ENCODE peak calls at places on chromosomes 6 and 20, in nine cellular contexts. S is H54; Y is naive thymus-derived CD4-positive, alpha-beta T cell; K is nephron progenitor cell; C is amygdala; P is stimulated activated CD4-positive, alpha-beta T cell treated with anti-CD3 and anti-CD28 coated beads, Interleukin-2, amount 100 ng/mL, for 4 hours; J is astrocyte of the spinal cord; H is pancreas; G is retina. D is an unnamed sample.

GRCh38 chr20:62670156-62670555 is 27.9 kb downstream of the SLCO4A1 start:
- DNase-seq in H (no peak), Y (no peak), J (no peak), P (no peak), C (no peak), S (no peak), K (no peak), G (no peak), D (no peak)

GRCh38 chr6:2915150-2915549 is 12.0 kb upstream of the SERPINB9 start:
- DNase-seq in G (no peak), K (no peak), P (no peak), S (no peak), Y (no peak), J (no peak), C (no peak), H (no peak), D (no peak)

GRCh38 chr20:364905-365794 is 15.4 kb upstream of the TRIB3 start:
- DNase-seq in Y (no peak), K (no peak), S (peak), J (no peak), G (no peak), P (no peak), C (no peak), H (no peak), D (no peak)

GRCh38 chr6:157699777-157700636 is 123.0 kb upstream of the SNX9 start:
- DNase-seq in S (no peak), J (no peak), K (no peak), C (no peak), P (no peak), G (no peak), H (no peak), Y (no peak), D (no peak)

GRCh38 chr6:89379281-89379680 is 26.8 kb upstream of the UBE2J1 start:
- DNase-seq in S (no peak), J (no peak), C (no peak), Y (no peak), K (no peak), P (no peak), H (no peak), G (no peak), D (no peak)

GRCh38 chr6:108796875-108797274 is 51.3 kb upstream of the ARMC2 start:
- DNase-seq in C (no peak), P (no peak), H (no peak), J (no peak), G (no peak), S (no peak), K (no peak), Y (no peak), D (no peak)

GRCh38 chr6:44339301-44339700 is 3.1 kb upstream of the SPATS1 start:
- DNase-seq in G (no peak), H (no peak), P (no peak), J (no peak), Y (no peak), C (no peak), S (no peak), K (no peak), D (no peak)

GRCh38 chr6:43054206-43054943 is 724 bp upstream of the CUL7 start:
- DNase-seq in C (no peak), Y (no peak), K (no peak), H (no peak), G (no peak), J (peak), P (no peak), S (no peak), D (no peak)

GRCh38 chr6:132830236-132830799 is 15.9 kb downstream of the RPS12 start:
- DNase-seq in J (peak), C (no peak), S (no peak), K (no peak), Y (no peak), P (no peak), H (no peak), G (peak), D (no peak)

GRCh38 chr6:7159790-7160525 is 52.2 kb downstream of the RREB1 start:
- DNase-seq in P (no peak), Y (no peak), C (no peak), J (no peak), K (no peak), H (no peak), G (no peak), S (no peak), D (no peak)

GRCh38 chr6:161133973-161134372 is 139.9 kb downstream of the AGPAT4 start:
- DNase-seq in G (no peak), S (no peak), Y (no peak), K (no peak), P (no peak), J (peak), C (no peak), H (no peak), D (no peak)

GRCh38 chr20:47493954-47494293 is 7.8 kb upstream of the NCOA3 start:
- DNase-seq in Y (no peak), C (no peak), J (no peak), K (no peak), G (no peak), P (no peak), S (no peak), H (no peak), D (no peak)

GRCh38 chr6:36979343-36979742 is 6.7 kb downstream of the MTCH1 start:
- DNase-seq in C (peak), S (no peak), H (no peak), J (peak), K (no peak), P (no peak), G (no peak), Y (peak), D (no peak)

GRCh38 chr20:13382786-13383185 is 161.7 kb downstream of the ISM1 start:
- DNase-seq in K (no peak), S (no peak), C (no peak), P (no peak), G (no peak), Y (no peak), J (no peak), H (no peak), D (no peak)

GRCh38 chr6:163021054-163021453 is 293.3 kb downstream of the PACRG start:
- DNase-seq in S (no peak), C (no peak), H (no peak), K (no peak), P (no peak), Y (no peak), J (no peak), G (no peak), D (no peak)

GRCh38 chr6:37491161-37491829 is 8.4 kb downstream of the CCDC167 start:
- DNase-seq in J (no peak), Y (no peak), H (no peak), S (no peak), P (no peak), C (no peak), G (peak), K (no peak), D (no peak)

GRCh38 chr6:42532038-42532669 is 31.7 kb upstream of the UBR2 start:
- DNase-seq in G (peak), Y (peak), J (peak), P (no peak), S (peak), C (no peak), H (no peak), K (peak), D (no peak)

GRCh38 chr20:40930561-40930960 is 98.1 kb upstream of the TOP1 start:
- DNase-seq in J (peak), P (no peak), G (no peak), H (no peak), Y (no peak), S (no peak), K (no peak), C (no peak), D (no peak)

GRCh38 chr20:859661-860294 is 26.3 kb downstream of the FAM110A start:
- DNase-seq in S (no peak), K (no peak), G (no peak), C (no peak), Y (no peak), H (no peak), J (no peak), P (no peak), D (no peak)

GRCh38 chr20:59737073-59737691 is 132.8 kb downstream of the PHACTR3 start:
- DNase-seq in G (no peak), H (no peak), J (no peak), S (no peak), K (no peak), C (no peak), Y (no peak), P (no peak), D (no peak)

GRCh38 chr6:144063744-144064401 is 31.5 kb downstream of the SF3B5 start:
- DNase-seq in J (no peak), Y (peak), K (peak), G (peak), S (peak), H (peak), P (peak), C (peak), D (peak)

GRCh38 chr20:43938932-43939761 is 24.5 kb downstream of the TOX2 start:
- DNase-seq in Y (no peak), C (no peak), H (no peak), P (no peak), G (no peak), J (peak), S (peak), K (no peak), D (peak)

GRCh38 chr6:34226731-34227586 is 9.7 kb upstream of the HMGA1 start:
- DNase-seq in Y (no peak), C (no peak), P (no peak), G (no peak), S (no peak), J (no peak), K (no peak), H (no peak), D (no peak)

GRCh38 chr6:39085129-39085528 is 29.9 kb downstream of the SAYSD1 start:
- DNase-seq in K (no peak), G (no peak), C (no peak), H (no peak), Y (no peak), S (no peak), J (no peak), P (no peak), D (no peak)

GRCh38 chr6:77181749-77182148 is 281.5 kb downstream of the HTR1B start:
- DNase-seq in H (no peak), S (no peak), K (no peak), C (no peak), G (no peak), Y (no peak), J (no peak), P (no peak), D (no peak)

GRCh38 chr20:63778034-63778752 is 38.6 kb downstream of the SLC2A4RG start:
- DNase-seq in C (no peak), G (no peak), J (no peak), S (peak), Y (no peak), P (no peak), H (no peak), K (no peak), D (no peak)

GRCh38 chr6:166906376-166907044 is 49.8 kb downstream of the RNASET2 start:
- DNase-seq in Y (no peak), H (no peak), K (no peak), P (no peak), S (no peak), G (no peak), C (no peak), J (no peak), D (no peak)

GRCh38 chr6:88220493-88220892 is 54.3 kb upstream of the CNR1 start:
- DNase-seq in J (peak), G (no peak), P (no peak), C (no peak), S (no peak), H (no peak), K (peak), Y (no peak), D (no peak)

GRCh38 chr6:163943647-163944395 is 529.3 kb downstream of the QKI start:
- DNase-seq in P (no peak), S (no peak), Y (no peak), C (peak), K (peak), H (no peak), G (peak), J (peak), D (no peak)

GRCh38 chr6:129469070-129469662 is 240.8 kb downstream of the ARHGAP18 start:
- DNase-seq in P (no peak), S (no peak), G (no peak), C (no peak), J (no peak), K (no peak), H (no peak), Y (no peak), D (no peak)

GRCh38 chr6:22036267-22036666 is 260.6 kb downstream of the PRL start:
- DNase-seq in K (peak), H (no peak), C (no peak), Y (peak), S (no peak), G (peak), P (no peak), J (peak), D (no peak)

GRCh38 chr6:144477396-144477795 is 192.3 kb downstream of the UTRN start:
- DNase-seq in S (no peak), H (no peak), K (no peak), J (no peak), C (no peak), Y (no peak), G (no peak), P (no peak), D (no peak)

GRCh38 chr20:17504898-17505663 is 26.1 kb downstream of the BFSP1 start:
- DNase-seq in J (peak), P (peak), K (peak), G (peak), Y (peak), S (peak), H (peak), C (peak), D (no peak)

GRCh38 chr20:50848341-50848808 is 53.5 kb downstream of the BCAS4 start:
- DNase-seq in Y (no peak), J (peak), C (no peak), S (no peak), P (no peak), K (no peak), H (no peak), G (no peak), D (peak)

GRCh38 chr6:142763205-142763604 is 181.8 kb downstream of the HIVEP2 start:
- DNase-seq in G (peak), H (no peak), J (peak), K (no peak), Y (no peak), C (no peak), P (no peak), S (no peak), D (no peak)

GRCh38 chr20:23370873-23371272 is 8.9 kb downstream of the GZF1 start:
- DNase-seq in J (no peak), S (no peak), C (no peak), G (no peak), P (no peak), K (no peak), H (no peak), Y (no peak), D (no peak)

GRCh38 chr6:52241819-52242218 is 2.5 kb downstream of the IL17F start:
- DNase-seq in S (no peak), P (no peak), C (no peak), G (no peak), H (no peak), J (no peak), Y (no peak), K (no peak), D (no peak)

D was measured in thoracic aorta.